ENCODE peak calls at places on chromosomes 16 and 17, in six cellular contexts. K, U, D, Y, W and B are unnamed samples.

GRCh38 chr17:59413014-59413725 is 81.7 kb downstream of the YPEL2 start:
- DNase-seq in Y (no peak), K (no peak), D (no peak), W (no peak), U (no peak), B (no peak)

GRCh38 chr16:80932725-80933124 is 74.0 kb downstream of the CMC2 start:
- DNase-seq in Y (no peak), K (peak), U (peak), D (peak), W (peak), B (peak)

GRCh38 chr16:74752258-74752657 is 22.4 kb downstream of the FA2H start:
- DNase-seq in D (no peak), U (no peak), K (no peak), Y (peak), W (no peak), B (no peak)

GRCh38 chr17:44899074-44899782 is at the start of gene EFTUD2:
- DNase-seq in D (peak), Y (peak), W (peak), K (peak), U (peak), B (peak)

GRCh38 chr16:22347100-22347820 is 27.2 kb downstream of the CDR2 start:
- DNase-seq in Y (no peak), D (no peak), W (no peak), K (no peak), U (no peak), B (no peak)

GRCh38 chr17:17044846-17045561 is 2.7 kb downstream of the MPRIP start:
- DNase-seq in K (peak), W (no peak), Y (peak), D (no peak), U (peak), B (peak)

GRCh38 chr16:4361033-4361943 is 10.2 kb upstream of the PAM16 start:
- DNase-seq in W (no peak), K (no peak), Y (no peak), D (no peak), U (no peak), B (no peak)

GRCh38 chr16:84021488-84021887 is 21.1 kb downstream of the SLC38A8 start:
- DNase-seq in W (no peak), U (no peak), K (no peak), Y (no peak), D (no peak), B (no peak)

GRCh38 chr17:62626719-62627218 is 701 bp upstream of the MRC2 start:
- DNase-seq in K (peak), U (peak), W (peak), D (no peak), Y (no peak), B (peak)

GRCh38 chr17:71286625-71287024 is 834.2 kb upstream of the SOX9 start:
- DNase-seq in D (no peak), Y (no peak), U (no peak), K (no peak), W (no peak), B (no peak)
- H3K4me3 ChIP-seq in D (no peak), Y (no peak), U (no peak), K (no peak), W (no peak), B (no peak)

GRCh38 chr16:58301052-58301451 is 6.2 kb upstream of the PRSS54 start:
- DNase-seq in D (no peak), Y (no peak), U (no peak), K (no peak), W (no peak), B (no peak)

DNA sequence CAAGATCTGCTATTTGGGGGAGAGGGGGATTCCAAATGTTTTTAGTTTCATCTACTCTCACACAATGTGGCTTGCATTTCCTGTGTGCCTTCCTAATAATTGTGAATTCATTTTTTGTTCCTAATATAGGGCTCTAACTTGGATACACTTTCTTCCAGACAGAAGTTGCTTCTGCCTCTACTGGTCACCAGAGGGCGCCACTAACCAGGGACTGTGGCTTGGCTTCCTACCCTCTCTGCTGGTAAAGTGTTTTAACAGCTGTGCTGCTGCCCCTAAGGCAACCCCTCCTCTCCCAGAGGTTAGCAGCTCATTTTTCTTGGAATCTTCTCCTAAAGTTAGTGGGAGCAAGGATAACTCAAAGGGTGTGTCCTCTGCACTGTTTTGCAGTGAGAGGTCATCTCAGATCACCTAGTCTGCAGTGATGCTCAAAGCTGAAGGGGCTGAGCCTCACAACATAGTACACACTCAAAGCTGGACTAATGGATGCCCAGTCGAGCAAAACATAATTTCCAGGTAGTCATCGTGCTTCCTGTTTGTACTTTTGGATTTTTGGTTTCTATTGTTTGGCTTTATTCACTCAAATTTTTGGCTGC is 5.0 kb upstream of the PRSS54 start:
- DNase-seq in Y (no peak), U (no peak), K (no peak), W (no peak), D (peak), B (peak)
- TF ChIP-seq CTCF in Y (no peak), U (peak), K (peak), W (peak), D (peak), B (peak)

GRCh38 chr17:81517339-81518112 is 4.9 kb upstream of the ACTG1 start:
- DNase-seq in K (no peak), W (peak), U (no peak), Y (no peak), D (no peak), B (peak)

GRCh38 chr17:81520021-81520894 is 7.7 kb upstream of the ACTG1 start:
- DNase-seq in W (peak), U (no peak), K (no peak), D (no peak), Y (no peak), B (no peak)

GRCh38 chr17:81518113-81518784 is 5.7 kb upstream of the ACTG1 start:
- DNase-seq in U (no peak), Y (no peak), D (peak), K (no peak), W (no peak), B (peak)

GRCh38 chr17:81519284-81520020 is 6.9 kb upstream of the ACTG1 start:
- DNase-seq in W (peak), D (peak), U (peak), K (no peak), Y (peak), B (no peak)

DNA sequence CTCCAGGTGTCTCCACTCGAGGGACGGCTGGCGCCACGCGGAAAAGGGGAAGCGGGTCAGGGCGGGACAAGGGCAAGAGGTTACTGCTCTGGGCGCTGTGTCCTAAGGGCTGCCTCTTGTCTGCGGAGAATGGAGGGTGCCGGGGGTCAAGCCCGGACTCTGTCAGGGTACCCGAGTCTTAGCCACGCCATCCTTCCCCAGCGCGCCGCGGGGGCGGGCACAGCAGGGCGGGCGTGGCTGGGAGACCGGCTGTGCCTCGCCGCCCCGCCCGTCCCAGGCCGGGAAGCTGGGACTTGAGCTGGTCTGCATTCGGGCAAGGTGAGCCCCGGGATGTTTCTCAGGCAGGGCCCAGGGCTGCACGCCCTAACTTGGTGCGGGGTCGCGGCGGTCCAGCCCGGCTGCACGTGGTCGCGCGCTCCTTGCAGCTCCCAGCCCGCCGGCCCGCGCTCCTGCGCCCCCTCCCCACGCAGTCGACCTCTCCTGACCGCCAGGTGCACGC is 6.2 kb upstream of the ACTG1 start:
- DNase-seq in D (peak), W (peak), K (no peak), U (no peak), Y (peak), B (no peak)
- H3K4me3 ChIP-seq in D (peak), W (peak), K (peak), U (peak), Y (peak), B (peak)

DNA sequence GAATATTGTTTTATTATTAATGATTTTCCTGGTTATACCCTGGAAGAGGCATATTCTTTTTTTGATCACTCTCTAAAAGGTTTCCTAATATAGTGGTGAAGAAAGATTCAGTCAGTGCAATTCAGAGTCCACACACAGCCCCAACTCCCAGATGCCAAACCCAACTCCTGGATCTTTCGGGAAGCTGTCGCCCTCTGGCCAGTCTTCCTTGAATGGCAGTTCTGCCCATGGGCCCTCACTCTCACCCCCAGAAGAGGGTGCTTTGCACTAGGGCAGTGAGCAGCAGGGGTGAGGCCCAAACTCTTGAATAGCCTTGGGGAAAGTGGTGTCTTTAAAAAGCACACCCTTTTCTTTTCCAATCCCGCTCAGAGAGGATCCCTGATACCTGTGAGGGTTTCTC is 11.0 kb downstream of the KRT32 start:
- DNase-seq in D (peak), Y (no peak), U (no peak), K (no peak), W (no peak), B (no peak)
- TF ChIP-seq CTCF in D (peak), Y (no peak), U (no peak), K (peak), W (no peak), B (peak)